ENCODE peak calls at places on chromosome 15, in five cellular contexts. Q is testis, N is spleen, C is ovary, O is tibial nerve. M is an unnamed sample.

GRCh38 chr15:33098082-33099058 is 96.1 kb downstream of the FMN1 start:
- DNase-seq in N (no peak), O (no peak), Q (no peak), C (no peak), M (no peak)

GRCh38 chr15:48352474-48353072 is 21.3 kb downstream of the DUT start:
- DNase-seq in C (peak; percentile 44), N (no peak), Q (peak; percentile 77), O (peak; percentile 66), M (peak; percentile 80)

GRCh38 chr15:60212536-60212935 is 185.2 kb downstream of the ANXA2 start:
- DNase-seq in C (no peak), N (no peak), O (no peak), Q (no peak), M (no peak)

GRCh38 chr15:58684751-58685150 is 64.8 kb downstream of the ADAM10 start:
- DNase-seq in O (no peak), Q (no peak), N (no peak), C (no peak), M (no peak)

GRCh38 chr15:56064152-56064551 is 70.7 kb upstream of the NEDD4 start:
- DNase-seq in O (no peak), N (no peak), C (no peak), Q (no peak), M (no peak)

GRCh38 chr15:57769266-57769665 is 62.8 kb downstream of the POLR2M start:
- DNase-seq in O (peak; percentile 34), N (no peak), C (no peak), Q (peak; percentile 34), M (no peak)

GRCh38 chr15:25169318-25169717 is 214.5 kb downstream of the SNRPN start:
- DNase-seq in O (no peak), N (peak; percentile 65), C (peak; percentile 3), Q (no peak), M (peak; percentile 5)

GRCh38 chr15:58212909-58213526 is 74.8 kb downstream of the AQP9 start:
- DNase-seq in O (no peak), C (peak; percentile 18), Q (peak; percentile 28), N (no peak), M (no peak)

GRCh38 chr15:59154268-59154667 is 49.3 kb downstream of the CCNB2 start:
- DNase-seq in O (no peak), N (no peak), Q (no peak), C (no peak), M (no peak)

GRCh38 chr15:89556413-89557262 is 18.6 kb upstream of the TICRR start:
- DNase-seq in C (peak; percentile 13), N (no peak), Q (peak; percentile 81), O (peak; percentile 73), M (peak; percentile 47)

GRCh38 chr15:34644061-34644460 is 60.6 kb upstream of the GOLGA8B start:
- DNase-seq in O (no peak), C (no peak), N (no peak), Q (no peak), M (no peak)

GRCh38 chr15:70186152-70186551 is 88.4 kb upstream of the TLE3 start:
- DNase-seq in C (no peak), Q (no peak), O (no peak), N (peak; percentile 70), M (no peak)

GRCh38 chr15:95291878-95292472 is 1038.5 kb upstream of the NR2F2 start:
- DNase-seq in Q (no peak), N (no peak), C (no peak), O (no peak), M (no peak)

GRCh38 chr15:81418891-81419290 is 44.9 kb upstream of the TMC3 start:
- DNase-seq in C (no peak), O (no peak), N (no peak), Q (no peak), M (no peak)

GRCh38 chr15:43268111-43269105 is 1.7 kb upstream of the TGM5 start:
- DNase-seq in O (no peak), C (no peak), Q (peak; percentile 28), N (no peak), M (no peak)

GRCh38 chr15:84949845-84950569 is 31.6 kb upstream of the PDE8A start:
- DNase-seq in C (no peak), Q (no peak), N (no peak), O (no peak), M (no peak)

GRCh38 chr15:27744651-27745050 is 354.5 kb downstream of the OCA2 start:
- DNase-seq in N (no peak), C (no peak), O (peak; percentile 1), Q (no peak), M (no peak)

GRCh38 chr15:91863621-91864255 is 10.2 kb downstream of the SLCO3A1 start:
- DNase-seq in O (no peak), N (no peak), Q (no peak), C (no peak), M (no peak)

GRCh38 chr15:95281470-95281869 is 1049.0 kb upstream of the NR2F2 start:
- DNase-seq in C (no peak), N (no peak), O (no peak), Q (no peak), M (no peak)

GRCh38 chr15:64343222-64343621 is 12.8 kb downstream of the CSNK1G1 start:
- DNase-seq in Q (no peak), C (no peak), N (no peak), O (no peak), M (no peak)

GRCh38 chr15:59548501-59549230 is 62.9 kb upstream of the GCNT3 start:
- DNase-seq in Q (no peak), O (no peak), C (no peak), N (no peak), M (no peak)

GRCh38 chr15:68098465-68098864 is 44.4 kb downstream of the PIAS1 start:
- DNase-seq in C (no peak), O (no peak), Q (no peak), N (no peak), M (no peak)

GRCh38 chr15:75455982-75456531 is 4.6 kb upstream of the SIN3A start:
- DNase-seq in N (no peak), O (peak; percentile 36), C (no peak), Q (no peak), M (peak; percentile 52)
- TF ChIP-seq POLR2A in N (no peak), O (no peak), C (no peak), Q (no peak), M (no peak)

GRCh38 chr15:77610731-77611130 is 22.0 kb downstream of the LINGO1 start:
- DNase-seq in N (no peak), Q (no peak), C (no peak), O (no peak), M (no peak)

GRCh38 chr15:77607111-77607893 is 25.4 kb downstream of the LINGO1 start:
- DNase-seq in O (no peak), C (no peak), Q (no peak), N (no peak), M (no peak)

GRCh38 chr15:77607894-77608261 is 24.8 kb downstream of the LINGO1 start:
- DNase-seq in O (no peak), N (no peak), Q (no peak), C (no peak), M (no peak)

GRCh38 chr15:77609558-77609957 is 23.2 kb downstream of the LINGO1 start:
- DNase-seq in O (no peak), C (no peak), N (no peak), Q (no peak), M (no peak)

DNA sequence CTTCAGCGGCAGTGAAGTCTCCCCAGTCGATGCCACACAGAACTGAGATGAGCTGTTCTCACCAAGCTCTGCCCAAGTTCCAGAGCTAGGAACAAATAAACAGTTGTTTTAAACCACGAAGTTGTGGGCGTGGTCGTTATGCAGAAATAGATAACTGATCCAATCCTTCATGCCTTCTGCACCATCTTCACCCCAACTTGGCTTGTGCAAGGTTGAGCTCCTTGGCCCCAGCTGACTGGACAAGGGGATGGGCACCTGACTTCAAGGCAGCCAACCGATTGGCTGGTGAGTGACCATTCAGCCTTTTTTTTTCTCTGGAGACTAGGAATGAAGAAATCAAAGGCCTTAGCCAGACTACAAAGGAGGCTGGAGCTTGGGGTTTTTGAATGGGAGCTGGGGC is 23.9 kb downstream of the LINGO1 start:
- DNase-seq in O (no peak), Q (no peak), N (no peak), C (no peak), M (no peak)
- H3K27ac ChIP-seq in O (no peak overlapping the region), Q (no peak overlapping the region), N (no peak overlapping the region), C (no peak overlapping the region), M (no peak overlapping the region)

GRCh38 chr15:50909044-50909342 is 510 bp downstream of the AP4E1 start:
- DNase-seq in C (no peak), O (no peak), N (no peak), Q (no peak), M (no peak)

GRCh38 chr15:50907866-50908208 is 646 bp upstream of the AP4E1 start:
- DNase-seq in C (no peak), N (no peak), Q (peak; percentile 70), O (peak; percentile 49), M (peak; percentile 65)

GRCh38 chr15:50905055-50905454 is 3.4 kb upstream of the AP4E1 start:
- DNase-seq in O (no peak), N (no peak), C (no peak), Q (no peak), M (no peak)

GRCh38 chr15:50908209-50909043 is at the start of gene AP4E1:
- DNase-seq in C (peak; percentile 88), N (peak; percentile 98), Q (peak; percentile 94), O (peak; percentile 90), M (peak; percentile 95)

DNA sequence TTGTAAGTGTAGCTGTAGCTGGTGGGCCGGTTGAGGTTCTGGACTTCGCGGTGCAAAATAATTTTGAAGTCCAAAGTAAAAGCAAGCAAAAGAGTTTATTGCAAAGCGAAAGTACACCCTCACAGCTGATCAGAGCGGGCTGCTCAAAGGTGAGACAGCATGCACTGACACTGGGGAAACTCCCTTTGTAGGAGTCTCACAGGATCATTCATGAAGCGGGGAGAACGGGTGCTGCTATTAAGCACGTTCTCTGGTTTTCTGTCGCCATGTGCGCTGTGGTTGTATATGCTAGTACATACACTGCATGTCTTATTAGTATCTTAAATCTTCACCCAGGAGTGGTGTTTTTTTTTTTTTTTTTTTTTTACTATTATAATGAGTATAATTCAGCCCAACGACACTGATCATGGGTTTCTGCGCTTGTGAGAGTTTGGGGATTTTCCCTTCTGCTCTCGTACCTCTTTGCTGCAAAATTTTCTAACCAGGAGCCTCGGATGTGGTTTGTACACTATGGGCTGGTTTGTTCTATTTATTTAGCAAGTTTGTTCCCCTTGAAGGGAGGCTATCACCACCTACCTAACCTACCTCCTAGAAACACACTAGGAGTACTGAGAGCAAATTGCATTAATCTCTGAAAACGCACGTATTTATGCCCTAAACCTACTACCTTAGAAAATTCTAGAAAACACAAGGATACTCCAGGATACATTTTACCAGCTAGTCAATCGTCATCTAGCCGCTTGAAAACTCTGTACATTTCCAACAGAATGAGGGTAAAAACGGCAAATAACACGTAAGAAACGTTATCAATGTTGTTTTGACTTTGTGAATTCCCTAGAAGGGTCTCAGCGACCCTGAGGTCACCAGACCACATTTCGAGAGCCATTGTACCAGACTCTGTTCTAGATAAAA is 1.3 kb upstream of the AP4E1 start:
- DNase-seq in O (no peak), N (peak; percentile 82), Q (no peak), C (no peak), M (peak; percentile 84)
- TF ChIP-seq POLR2A in O (no peak), N (peak; percentile 49), Q (no peak), C (no peak), M (no peak)

GRCh38 chr15:74778599-74778970 is 3.3 kb upstream of the CSK start:
- DNase-seq in Q (no peak), N (no peak), C (no peak), O (no peak), M (no peak)

GRCh38 chr15:74775132-74775562 is 6.7 kb upstream of the CSK start:
- DNase-seq in N (peak; percentile 77), C (no peak), Q (no peak), O (no peak), M (peak; percentile 75)

GRCh38 chr15:74775894-74776293 is 6.0 kb upstream of the CSK start:
- DNase-seq in Q (no peak), O (no peak), C (no peak), N (no peak), M (no peak)

GRCh38 chr15:74777769-74778598 is 3.9 kb upstream of the CSK start:
- DNase-seq in N (peak; percentile 79), Q (no peak), O (no peak), C (no peak), M (no peak)

GRCh38 chr15:74776851-74777768 is 4.8 kb upstream of the CSK start:
- DNase-seq in Q (no peak), N (peak; percentile 90), O (no peak), C (no peak), M (peak; percentile 78)
- H3K27ac ChIP-seq in Q (no peak overlapping the region), N (peak overlapping the region; percentile 96), O (no peak overlapping the region), C (no peak overlapping the region), M (peak overlapping the region; percentile 69)

M was measured in Peyer's patch.